ENCODE peak calls at places on chromosomes 16 and 17, in five cellular contexts. T is neural progenitor cell, S is B cell, L is cardiac muscle cell, U is AG10803. Z is an unnamed sample.

GRCh38 chr16:2147981-2148671 is at the start of gene RAB26:
- DNase-seq in T (peak; percentile 92), S (peak; percentile 94), L (peak; percentile 81), U (no peak), Z (peak; percentile 71)

GRCh38 chr16:23423496-23424049 is 29.4 kb downstream of the COG7 start:
- DNase-seq in T (no peak), S (no peak), L (no peak), U (peak; percentile 96), Z (no peak)

GRCh38 chr16:4347010-4347409 is 4.1 kb downstream of the PAM16 start:
- DNase-seq in T (no peak), S (no peak), L (no peak), U (peak; percentile 33), Z (no peak)

GRCh38 chr17:9645858-9646555 is 690 bp downstream of the USP43 start:
- DNase-seq in T (peak; percentile 73), S (no peak), L (peak; percentile 71), U (no peak), Z (peak; percentile 55)

GRCh38 chr16:74661064-74661463 is 5.6 kb downstream of the RFWD3 start:
- DNase-seq in T (no peak), S (no peak), L (no peak), U (no peak), Z (no peak)

GRCh38 chr17:53543363-53543927 is 279.3 kb upstream of the KIF2B start:
- DNase-seq in T (no peak), S (no peak), L (no peak), U (no peak), Z (no peak)

GRCh38 chr17:29645516-29646051 is 22.9 kb upstream of the CORO6 start:
- DNase-seq in T (no peak), S (no peak), L (no peak), U (peak; percentile 94), Z (no peak)

GRCh38 chr16:57374067-57374534 is 1.8 kb downstream of the CX3CL1 start:
- DNase-seq in T (no peak), S (no peak), L (no peak), U (no peak), Z (no peak)

GRCh38 chr17:49003557-49004511 is 6.6 kb downstream of the IGF2BP1 start:
- DNase-seq in T (peak; percentile 79), S (no peak), L (peak; percentile 76), U (peak; percentile 49), Z (no peak)

GRCh38 chr16:67246081-67246944 is 968 bp downstream of the FHOD1 start:
- DNase-seq in T (peak; percentile 90), S (no peak), L (peak; percentile 89), U (peak; percentile 84), Z (peak; percentile 80)

GRCh38 chr17:66753126-66753920 is 81.6 kb upstream of the CACNG5 start:
- DNase-seq in T (peak; percentile 39), S (no peak), L (no peak), U (no peak), Z (no peak)

GRCh38 chr17:57902117-57902799 is 52.4 kb upstream of the MRPS23 start:
- DNase-seq in T (no peak), S (no peak), L (no peak), U (no peak), Z (peak; percentile 76)

GRCh38 chr17:29549169-29549935 is 17.5 kb downstream of the ABHD15 start:
- DNase-seq in T (no peak), S (no peak), L (no peak), U (peak; percentile 59), Z (peak; percentile 70)

GRCh38 chr17:8740486-8740885 is 4.2 kb downstream of the CCDC42 start:
- DNase-seq in T (peak; percentile 36), S (peak; percentile 76), L (peak; percentile 17), U (no peak), Z (no peak)

GRCh38 chr17:56393156-56393555 is 200.3 kb upstream of the NOG start:
- DNase-seq in T (no peak), S (no peak), L (no peak), U (no peak), Z (no peak)

GRCh38 chr16:21666772-21667171 is 3.0 kb downstream of the OTOA start:
- DNase-seq in T (peak; percentile 71), S (no peak), L (no peak), U (no peak), Z (no peak)

GRCh38 chr17:75779250-75779986 is 5.2 kb upstream of the UNK start:
- DNase-seq in T (peak; percentile 99), S (peak; percentile 91), L (peak; percentile 98), U (peak; percentile 100), Z (peak; percentile 94)

GRCh38 chr16:87541004-87541881 is 48.4 kb upstream of the ZCCHC14 start:
- DNase-seq in T (peak; percentile 36), S (no peak), L (no peak), U (peak; percentile 79), Z (no peak)

GRCh38 chr16:14263769-14264168 is 192.7 kb downstream of the MRTFB start:
- DNase-seq in T (no peak), S (no peak), L (no peak), U (no peak), Z (no peak)

GRCh38 chr17:13634001-13634400 is 32.3 kb upstream of the HS3ST3A1 start:
- DNase-seq in T (no peak), S (no peak), L (no peak), U (no peak), Z (no peak)

GRCh38 chr17:2030779-2031163 is 818 bp downstream of the DPH1 start:
- DNase-seq in T (peak; percentile 92), S (no peak), L (no peak), U (peak; percentile 90), Z (no peak)

GRCh38 chr16:16004314-16004749 is 54.9 kb downstream of the ABCC1 start:
- DNase-seq in T (no peak), S (no peak), L (no peak), U (peak; percentile 74), Z (no peak)

GRCh38 chr16:5069854-5070253 is 1.8 kb upstream of the ALG1 start:
- DNase-seq in T (no peak), S (no peak), L (no peak), U (no peak), Z (peak; percentile 10)

GRCh38 chr16:23624092-23624491 is 17.0 kb downstream of the PALB2 start:
- DNase-seq in T (no peak), S (no peak), L (no peak), U (no peak), Z (no peak)

GRCh38 chr16:8127096-8127495 is 463.2 kb downstream of the TMEM114 start:
- DNase-seq in T (no peak), S (no peak), L (no peak), U (no peak), Z (no peak)

GRCh38 chr17:60390881-60391418 is 983 bp downstream of the USP32 start:
- DNase-seq in T (peak; percentile 48), S (peak; percentile 27), L (peak; percentile 59), U (peak; percentile 58), Z (peak; percentile 44)

GRCh38 chr17:7478276-7479138 is 924 bp downstream of the ZBTB4 start:
- DNase-seq in T (peak; percentile 58), S (peak; percentile 92), L (peak; percentile 33), U (peak; percentile 48), Z (peak; percentile 79)

GRCh38 chr16:49788505-49788904 is 67.4 kb downstream of the ZNF423 start:
- DNase-seq in T (no peak), S (no peak), L (no peak), U (no peak), Z (no peak)

GRCh38 chr17:73323622-73324455 is 12.0 kb upstream of the CDC42EP4 start:
- DNase-seq in T (no peak), S (no peak), L (no peak), U (peak; percentile 54), Z (no peak)

GRCh38 chr17:3888343-3889171 is 4.3 kb downstream of the CAMKK1 start:
- DNase-seq in T (peak; percentile 68), S (no peak), L (no peak), U (peak; percentile 94), Z (no peak)

GRCh38 chr17:71830916-71831315 is 289.9 kb upstream of the SOX9 start:
- DNase-seq in T (peak; percentile 65), S (no peak), L (peak; percentile 55), U (no peak), Z (no peak)
- TF ChIP-seq CTCF in T (peak; percentile 50), S (no peak), L (no peak), U (no peak), Z (no peak)

GRCh38 chr17:45759761-45760160 is 24.4 kb upstream of the CRHR1 start:
- DNase-seq in T (no peak), S (no peak), L (no peak), U (no peak), Z (no peak)
- TF ChIP-seq CTCF in T (no peak), S (no peak), L (no peak), U (no peak), Z (no peak)

GRCh38 chr17:40498281-40499084 is 2.9 kb downstream of the TNS4 start:
- DNase-seq in T (no peak), S (no peak), L (no peak), U (no peak), Z (no peak)

GRCh38 chr17:40500709-40501108 is 714 bp downstream of the TNS4 start:
- DNase-seq in T (no peak), S (no peak), L (no peak), U (no peak), Z (no peak)

GRCh38 chr17:40501499-40501911 is at the start of gene TNS4:
- DNase-seq in T (no peak), S (no peak), L (no peak), U (no peak), Z (no peak)

GRCh38 chr17:40500190-40500589 is 1.2 kb downstream of the TNS4 start:
- DNase-seq in T (no peak), S (no peak), L (no peak), U (no peak), Z (no peak)

GRCh38 chr17:40499551-40500189 is 1.8 kb downstream of the TNS4 start:
- DNase-seq in T (peak; percentile 77), S (no peak), L (peak; percentile 90), U (peak; percentile 66), Z (no peak)
- TF ChIP-seq CTCF in T (no peak), S (no peak), L (peak; percentile 4), U (no peak), Z (no peak)

GRCh38 chr17:81329279-81329926 is 34.3 kb upstream of the SLC38A10 start:
- DNase-seq in T (peak; percentile 65), S (no peak), L (no peak), U (peak; percentile 82), Z (peak; percentile 66)

GRCh38 chr17:81330884-81331245 is 35.8 kb upstream of the SLC38A10 start:
- DNase-seq in T (no peak), S (no peak), L (no peak), U (no peak), Z (no peak)

GRCh38 chr17:81331527-81332043 is 36.5 kb upstream of the SLC38A10 start:
- DNase-seq in T (peak; percentile 59), S (no peak), L (no peak), U (no peak), Z (no peak)

GRCh38 chr17:81328925-81329278 is 33.8 kb upstream of the SLC38A10 start:
- DNase-seq in T (no peak), S (no peak), L (no peak), U (no peak), Z (no peak)

GRCh38 chr17:81329927-81330883 is 35.1 kb upstream of the SLC38A10 start:
- DNase-seq in T (peak; percentile 56), S (no peak), L (no peak), U (no peak), Z (no peak)
- TF ChIP-seq CTCF in T (peak; percentile 19), S (no peak), L (no peak), U (peak; percentile 3), Z (no peak)

GRCh38 chr16:79328327-79329162 is 272.0 kb downstream of the MAF start:
- DNase-seq in T (peak; percentile 20), S (no peak), L (no peak), U (no peak), Z (no peak)
- TF ChIP-seq CTCF in T (no peak), S (no peak), L (no peak), U (no peak), Z (no peak)

GRCh38 chr17:27573971-27574525 is 56.9 kb upstream of the LGALS9 start:
- DNase-seq in T (no peak), S (no peak), L (peak; percentile 28), U (peak; percentile 76), Z (no peak)
- TF ChIP-seq CTCF in T (no peak), S (no peak), L (no peak), U (peak; percentile 17), Z (no peak)